ENCODE peak calls at places on chromosomes 4 and X, in eight cellular contexts. U, R, V, O, H, X, K and F are unnamed samples.

GRCh38 chr4:52947691-52948397 is 85.7 kb downstream of the RASL11B start:
- DNase-seq in K (no peak), V (no peak), R (no peak), O (no peak), X (no peak), H (no peak), U (no peak), F (no peak)

GRCh38 chrX:45063319-45064095 is 137.2 kb downstream of the DIPK2B start:
- DNase-seq in O (peak), V (no peak), R (no peak), H (no peak), X (no peak), U (no peak), K (no peak), F (peak)

GRCh38 chr4:13592220-13592619 is 35.3 kb downstream of the BOD1L1 start:
- DNase-seq in H (no peak), O (no peak), K (no peak), X (no peak), R (no peak), V (no peak), U (no peak), F (no peak)

GRCh38 chrX:40471965-40472648 is 108.7 kb upstream of the ATP6AP2 start:
- DNase-seq in V (no peak), R (no peak), O (no peak), K (peak), X (peak), U (no peak), H (peak), F (peak)

GRCh38 chr4:37538931-37539330 is 147.2 kb downstream of the RELL1 start:
- DNase-seq in V (no peak), K (no peak), O (no peak), H (no peak), R (no peak), X (no peak), U (no peak), F (no peak)

GRCh38 chr4:95949136-95949765 is 109.4 kb downstream of the PDHA2 start:
- DNase-seq in R (no peak), U (no peak), K (no peak), V (no peak), O (peak), H (peak), X (no peak), F (no peak)

GRCh38 chr4:7861440-7861881 is 78.2 kb downstream of the AFAP1 start:
- DNase-seq in O (peak), R (peak), H (peak), V (peak), K (peak), U (peak), X (no peak), F (peak)

GRCh38 chr4:23097251-23097650 is 404.5 kb downstream of the GBA3 start:
- DNase-seq in R (peak), X (no peak), U (no peak), H (peak), V (no peak), K (no peak), O (peak), F (peak)

GRCh38 chrX:45011131-45011530 is 138.1 kb downstream of the KDM6A start:
- DNase-seq in R (no peak), U (peak), O (peak), K (no peak), V (no peak), X (no peak), H (peak), F (peak)

GRCh38 chr4:139715721-139716391 is 50.2 kb downstream of the MGST2 start:
- DNase-seq in X (no peak), U (no peak), V (peak), R (no peak), K (no peak), H (no peak), O (no peak), F (peak)

GRCh38 chr4:147839200-147839599 is 107.3 kb downstream of the ARHGAP10 start:
- DNase-seq in K (no peak), R (no peak), X (no peak), O (no peak), V (no peak), U (no peak), H (no peak), F (no peak)

GRCh38 chrX:109312757-109313156 is 169.1 kb downstream of the GUCY2F start:
- DNase-seq in X (no peak), U (peak), K (no peak), R (no peak), O (no peak), V (no peak), H (no peak), F (peak)

GRCh38 chrX:45351478-45351877 is 150.8 kb upstream of the DIPK2B start:
- DNase-seq in V (no peak), X (no peak), O (peak), K (no peak), H (peak), U (peak), R (peak), F (peak)

GRCh38 chr4:13193662-13194061 is 290.5 kb downstream of the RAB28 start:
- DNase-seq in V (no peak), U (no peak), K (no peak), X (no peak), R (no peak), H (no peak), O (no peak), F (no peak)

GRCh38 chr4:159946983-159947645 is 844.2 kb downstream of the RAPGEF2 start:
- DNase-seq in O (peak), H (peak), V (no peak), X (peak), R (peak), U (peak), K (peak), F (peak)

GRCh38 chr4:73718375-73719373 is 21.7 kb upstream of the CXCL8 start:
- DNase-seq in K (no peak), H (no peak), X (peak), U (no peak), O (peak), V (no peak), R (peak), F (peak)

GRCh38 chr4:126479709-126480108 is 1153.0 kb upstream of the INTU start:
- DNase-seq in R (no peak), U (no peak), H (no peak), K (peak), O (no peak), V (no peak), X (no peak), F (no peak)

GRCh38 chr4:169619518-169619957 is 840 bp upstream of the CLCN3 start:
- DNase-seq in K (peak), U (peak), V (no peak), X (peak), O (peak), R (no peak), H (peak), F (peak)

GRCh38 chrX:131704136-131704695 is 160.3 kb downstream of the OR13H1 start:
- DNase-seq in K (no peak), R (no peak), H (peak), O (peak), U (peak), X (peak), V (no peak), F (no peak)

GRCh38 chr4:102713096-102713495 is 47.7 kb downstream of the MANBA start:
- DNase-seq in V (no peak), K (no peak), R (peak), H (peak), X (no peak), O (peak), U (no peak), F (peak)

GRCh38 chr4:67909910-67910905 is 26.4 kb upstream of the TMPRSS11D start:
- DNase-seq in O (peak), R (no peak), U (no peak), X (peak), H (no peak), K (no peak), V (no peak), F (no peak)

GRCh38 chr4:11218692-11219091 is 210.0 kb downstream of the HS3ST1 start:
- DNase-seq in X (peak), V (no peak), K (no peak), R (no peak), O (no peak), H (no peak), U (no peak), F (peak)

GRCh38 chr4:95059630-95060029 is 301.9 kb downstream of the BMPR1B start:
- DNase-seq in R (no peak), X (peak), V (no peak), K (no peak), H (no peak), U (no peak), O (no peak), F (no peak)

GRCh38 chr4:2127609-2128300 is 68.6 kb downstream of the NAT8L start:
- DNase-seq in U (no peak), V (no peak), X (no peak), H (no peak), O (no peak), K (no peak), R (no peak), F (no peak)

GRCh38 chrX:153726286-153727107 is 1.8 kb downstream of the ABCD1 start:
- DNase-seq in X (peak), U (no peak), O (peak), K (peak), R (no peak), V (peak), H (no peak), F (no peak)

GRCh38 chrX:57964975-57965374 is 54.7 kb upstream of the ZXDA start:
- DNase-seq in U (no peak), H (no peak), V (no peak), X (no peak), R (no peak), O (no peak), K (no peak), F (no peak)

GRCh38 chr4:79851625-79852304 is 221.3 kb downstream of the ANTXR2 start:
- DNase-seq in X (no peak), U (peak), V (no peak), R (peak), O (no peak), H (no peak), K (no peak), F (no peak)

GRCh38 chr4:8495803-8496202 is 55.2 kb downstream of the TRMT44 start:
- DNase-seq in O (no peak), V (no peak), U (no peak), H (no peak), K (no peak), X (no peak), R (no peak), F (no peak)

GRCh38 chrX:27136325-27136724 is 326.8 kb downstream of the PPP4R3C start:
- DNase-seq in V (no peak), H (no peak), K (no peak), X (no peak), R (no peak), O (no peak), U (no peak), F (no peak)

GRCh38 chr4:56655627-56656345 is 25.3 kb downstream of the HOPX start:
- DNase-seq in U (no peak), X (no peak), O (no peak), V (no peak), K (peak), H (no peak), R (no peak), F (peak)